ENCODE peak calls at places on chromosomes 3 and 15, in eight cellular contexts. D is mesothelial cell of epicardium; C is RKO; N is LHCN-M2; M is stimulated activated CD4-positive, alpha-beta T cell treated with anti-CD3 and anti-CD28 coated beads, TNF-alpha, amount 100 ng/mL, for 4 hours; B is lower leg skin; I is NCI-H1694; A is uterus. H is an unnamed sample.

GRCh38 chr3:13229291-13229949 is 156.2 kb upstream of the IQSEC1 start:
- DNase-seq in D (no peak), C (peak), N (no peak), M (no peak), B (no peak), I (no peak), A (no peak), H (no peak)

GRCh38 chr3:46998121-46998851 is 18.8 kb downstream of the NBEAL2 start:
- DNase-seq in D (peak), C (no peak), N (peak), M (peak), B (no peak), I (no peak), A (no peak), H (no peak)

GRCh38 chr3:160480931-160481330 is 31.3 kb upstream of the TRIM59 start:
- DNase-seq in D (no peak), C (peak), N (no peak), M (no peak), B (no peak), I (no peak), A (no peak), H (no peak)

GRCh38 chr15:83960192-83960829 is 275.3 kb upstream of the GOLGA6L4 start:
- DNase-seq in D (no peak), C (no peak), N (no peak), M (no peak), B (no peak), I (no peak), A (no peak), H (no peak)

GRCh38 chr15:73691398-73691797 is 7.2 kb downstream of the CD276 start:
- DNase-seq in D (no peak), C (no peak), N (peak), M (no peak), B (no peak), I (no peak), A (no peak), H (no peak)

GRCh38 chr15:40992825-40993224 is 39.6 kb downstream of the CHAC1 start:
- DNase-seq in D (no peak), C (no peak), N (no peak), M (no peak), B (no peak), I (no peak), A (no peak), H (no peak)

GRCh38 chr3:8095724-8096123 is 405.9 kb upstream of the LMCD1 start:
- DNase-seq in D (no peak), C (no peak), N (no peak), M (no peak), B (no peak), I (no peak), A (no peak), H (no peak)

GRCh38 chr3:67472674-67473201 is 181.7 kb downstream of the SUCLG2 start:
- DNase-seq in D (no peak), C (no peak), N (no peak), M (no peak), B (no peak), I (no peak), A (no peak), H (no peak)

GRCh38 chr15:67806539-67806935 is 18.8 kb upstream of the SKOR1 start:
- DNase-seq in D (no peak), C (no peak), N (no peak), M (no peak), B (peak), I (no peak), A (no peak), H (no peak)

GRCh38 chr3:112633757-112634156 is 7.2 kb downstream of the CCDC80 start:
- DNase-seq in D (no peak), C (no peak), N (no peak), M (no peak), B (no peak), I (peak), A (peak), H (no peak)

GRCh38 chr15:66881173-66881905 is 179.3 kb downstream of the SMAD6 start:
- DNase-seq in D (peak), C (no peak), N (no peak), M (no peak), B (peak), I (no peak), A (no peak), H (peak)

GRCh38 chr3:187919535-187919934 is 174.3 kb upstream of the BCL6 start:
- DNase-seq in D (no peak), C (no peak), N (no peak), M (no peak), B (no peak), I (no peak), A (no peak), H (no peak)

GRCh38 chr15:38389924-38390542 is 63.9 kb upstream of the FAM98B start:
- DNase-seq in D (peak), C (peak), N (peak), M (peak), B (peak), I (peak), A (peak), H (no peak)

GRCh38 chr3:53774414-53774813 is 71.8 kb downstream of the CHDH start:
- DNase-seq in D (no peak), C (no peak), N (no peak), M (no peak), B (no peak), I (no peak), A (no peak), H (no peak)

GRCh38 chr3:9778102-9778501 is 8.4 kb upstream of the CAMK1 start:
- DNase-seq in D (no peak), C (peak), N (peak), M (peak), B (no peak), I (no peak), A (peak), H (no peak)

GRCh38 chr3:127074900-127075360 is 92.0 kb downstream of the PLXNA1 start:
- DNase-seq in D (no peak), C (no peak), N (peak), M (no peak), B (no peak), I (peak), A (no peak), H (no peak)

GRCh38 chr3:127403795-127404194 is 115.9 kb upstream of the PRR20G start:
- DNase-seq in D (no peak), C (no peak), N (no peak), M (no peak), B (no peak), I (no peak), A (no peak), H (no peak)

GRCh38 chr3:65672876-65673815 is 365.6 kb downstream of the MAGI1 start:
- DNase-seq in D (peak), C (peak), N (peak), M (no peak), B (no peak), I (no peak), A (peak), H (no peak)

GRCh38 chr3:127787071-127787490 is 35.2 kb downstream of the MGLL start:
- DNase-seq in D (no peak), C (no peak), N (no peak), M (no peak), B (peak), I (no peak), A (no peak), H (no peak)

GRCh38 chr3:52010431-52010830 is 14.7 kb upstream of the RPL29 start:
- DNase-seq in D (no peak), C (no peak), N (no peak), M (no peak), B (no peak), I (no peak), A (no peak), H (no peak)

GRCh38 chr3:159829056-159829995 is 159.3 kb upstream of the IL12A start:
- DNase-seq in D (no peak), C (no peak), N (peak), M (no peak), B (peak), I (no peak), A (no peak), H (no peak)

GRCh38 chr3:74591946-74592345 is 22.5 kb downstream of the CNTN3 start:
- DNase-seq in D (no peak), C (no peak), N (no peak), M (no peak), B (no peak), I (no peak), A (no peak), H (no peak)

GRCh38 chr3:98730338-98730737 is 32.8 kb upstream of the ST3GAL6 start:
- DNase-seq in D (no peak), C (peak), N (peak), M (no peak), B (no peak), I (no peak), A (no peak), H (no peak)

GRCh38 chr3:103170651-103171050 is 735.8 kb downstream of the ZPLD1 start:
- DNase-seq in D (no peak), C (no peak), N (no peak), M (no peak), B (no peak), I (no peak), A (no peak), H (no peak)

GRCh38 chr3:188497021-188497420 is 343.1 kb downstream of the LPP start:
- DNase-seq in D (no peak), C (peak), N (peak), M (no peak), B (no peak), I (no peak), A (no peak), H (no peak)

GRCh38 chr3:151477596-151478375 is 16.9 kb upstream of the IGSF10 start:
- DNase-seq in D (no peak), C (no peak), N (no peak), M (no peak), B (no peak), I (no peak), A (no peak), H (no peak)

GRCh38 chr3:150348500-150348899 is 59.6 kb upstream of the TSC22D2 start:
- DNase-seq in D (no peak), C (peak), N (peak), M (no peak), B (peak), I (no peak), A (peak), H (no peak)

GRCh38 chr3:63655519-63655918 is 3.0 kb downstream of the SNTN start:
- DNase-seq in D (no peak), C (no peak), N (peak), M (no peak), B (no peak), I (no peak), A (no peak), H (no peak)

GRCh38 chr3:62325896-62326295 is 47.5 kb downstream of the FEZF2 start:
- DNase-seq in D (no peak), C (no peak), N (no peak), M (no peak), B (no peak), I (no peak), A (no peak), H (no peak)

GRCh38 chr3:111976254-111976653 is 2.6 kb upstream of the ABHD10 start:
- DNase-seq in D (no peak), C (no peak), N (no peak), M (no peak), B (no peak), I (no peak), A (no peak), H (no peak)

GRCh38 chr3:53721187-53721946 is 124.9 kb downstream of the CHDH start:
- DNase-seq in D (no peak), C (peak), N (peak), M (no peak), B (no peak), I (no peak), A (no peak), H (no peak)

GRCh38 chr15:96073908-96074307 is 256.6 kb upstream of the NR2F2 start:
- DNase-seq in D (no peak), C (no peak), N (no peak), M (no peak), B (no peak), I (no peak), A (no peak), H (no peak)

GRCh38 chr3:14303336-14304100 is 98.9 kb upstream of the SLC6A6 start:
- DNase-seq in D (no peak), C (no peak), N (no peak), M (no peak), B (no peak), I (no peak), A (no peak), H (no peak)

GRCh38 chr3:197953881-197954280 is 3.9 kb downstream of the RPL35A start:
- DNase-seq in D (no peak), C (no peak), N (no peak), M (no peak), B (no peak), I (no peak), A (no peak), H (no peak)

GRCh38 chr3:179071161-179071568 is 444 bp downstream of the ZMAT3 start:
- DNase-seq in D (no peak), C (peak), N (peak), M (peak), B (no peak), I (peak), A (peak), H (no peak)